ENCODE peak calls at places on chromosomes 13 and 19, in ten cellular contexts. B is dorsolateral prefrontal cortex; D is GM23338; L is GM23248; H is lower lobe of right lung; J is cardiac muscle cell; Q is CD8-positive, alpha-beta memory T cell; K is CD4-positive, alpha-beta memory T cell; S is Peyer's patch; I is psoas muscle. R is an unnamed sample.

GRCh38 chr13:41284512-41285288 is 21.3 kb upstream of the MTRF1 start:
- DNase-seq in B (no peak), D (no peak), L (peak; percentile 89), H (no peak), J (no peak), Q (no peak), K (no peak), S (no peak), I (no peak), R (no peak)

GRCh38 chr13:111058796-111059506 is 56.2 kb upstream of the ARHGEF7 start:
- DNase-seq in B (no peak), D (no peak), L (peak; percentile 15), H (no peak), J (no peak), Q (no peak), K (no peak), S (no peak), I (no peak), R (no peak)

GRCh38 chr13:79435549-79435948 is 29.5 kb upstream of the RBM26 start:
- DNase-seq in B (no peak), D (no peak), L (peak; percentile 83), H (no peak), J (no peak), Q (no peak), K (no peak), S (no peak), I (no peak), R (no peak)

GRCh38 chr13:24605923-24606372 is 74.3 kb upstream of the ATP12A start:
- DNase-seq in B (no peak), D (peak; percentile 56), L (peak; percentile 58), H (no peak), J (no peak), Q (no peak), K (peak; percentile 32), S (no peak), I (no peak), R (no peak)

GRCh38 chr13:109309625-109310363 is 476.6 kb downstream of the IRS2 start:
- DNase-seq in B (no peak), D (no peak), L (no peak), H (no peak), J (no peak), Q (no peak), K (no peak), S (no peak), I (no peak), R (no peak)

GRCh38 chr19:29680447-29680846 is 15.2 kb downstream of the PLEKHF1 start:
- DNase-seq in B (no peak), D (no peak), L (no peak), H (peak; percentile 70), J (no peak), Q (peak; percentile 86), K (peak; percentile 88), S (peak; percentile 91), I (peak; percentile 85), R (no peak)

GRCh38 chr19:3867971-3868769 is 668 bp downstream of the ZFR2 start:
- DNase-seq in B (no peak), D (peak; percentile 55), L (no peak), H (no peak), J (no peak), Q (no peak), K (no peak), S (no peak), I (no peak), R (no peak)

GRCh38 chr13:33612641-33613638 is 205.0 kb upstream of the RFC3 start:
- DNase-seq in B (no peak), D (no peak), L (no peak), H (no peak), J (no peak), Q (no peak), K (no peak), S (no peak), I (no peak), R (no peak)

GRCh38 chr13:20776751-20777150 is 3.0 kb upstream of the EEF1AKMT1 start:
- DNase-seq in B (no peak), D (peak; percentile 66), L (no peak), H (no peak), J (no peak), Q (no peak), K (no peak), S (no peak), I (no peak), R (no peak)

GRCh38 chr13:30319703-30320102 is 12.4 kb upstream of the KATNAL1 start:
- DNase-seq in B (no peak), D (no peak), L (peak; percentile 50), H (no peak), J (no peak), Q (no peak), K (no peak), S (no peak), I (no peak), R (no peak)

GRCh38 chr13:30325668-30326067 is 18.3 kb upstream of the KATNAL1 start:
- DNase-seq in B (no peak), D (no peak), L (no peak), H (no peak), J (no peak), Q (no peak), K (no peak), S (no peak), I (no peak), R (no peak)

GRCh38 chr13:30319130-30319529 is 11.8 kb upstream of the KATNAL1 start:
- DNase-seq in B (no peak), D (no peak), L (no peak), H (no peak), J (no peak), Q (no peak), K (no peak), S (no peak), I (no peak), R (no peak)

GRCh38 chr13:30323524-30323923 is 16.2 kb upstream of the KATNAL1 start:
- DNase-seq in B (no peak), D (no peak), L (peak; percentile 22), H (no peak), J (no peak), Q (no peak), K (no peak), S (no peak), I (no peak), R (no peak)

GRCh38 chr13:30322428-30322827 is 15.1 kb upstream of the KATNAL1 start:
- DNase-seq in B (no peak), D (no peak), L (no peak), H (no peak), J (no peak), Q (no peak), K (no peak), S (no peak), I (no peak), R (no peak)
- H3K27ac ChIP-seq in B (no peak overlapping the region), D (no peak overlapping the region), L (no peak overlapping the region), H (no peak overlapping the region), J (no peak overlapping the region), Q (no peak overlapping the region), K (no peak overlapping the region), S (no peak overlapping the region), I (no peak overlapping the region), R (no peak overlapping the region)

GRCh38 chr19:41937976-41938375 is 9.7 kb upstream of the ERFL start:
- DNase-seq in B (no peak), D (peak; percentile 49), L (no peak), H (no peak), J (no peak), Q (no peak), K (no peak), S (no peak), I (no peak), R (no peak)

GRCh38 chr19:41940443-41941409 is 12.5 kb upstream of the ERFL start:
- DNase-seq in B (no peak), D (peak; percentile 17), L (peak; percentile 52), H (no peak), J (no peak), Q (no peak), K (no peak), S (no peak), I (no peak), R (no peak)

GRCh38 chr19:41941410-41942202 is 13.4 kb upstream of the ERFL start:
- DNase-seq in B (no peak), D (no peak), L (no peak), H (no peak), J (no peak), Q (no peak), K (no peak), S (no peak), I (no peak), R (no peak)

GRCh38 chr19:41937525-41937924 is 9.3 kb upstream of the ERFL start:
- DNase-seq in B (no peak), D (peak; percentile 16), L (no peak), H (no peak), J (no peak), Q (no peak), K (no peak), S (no peak), I (no peak), R (no peak)

GRCh38 chr19:41939861-41940442 is 11.7 kb upstream of the ERFL start:
- DNase-seq in B (no peak), D (peak; percentile 77), L (peak; percentile 48), H (peak; percentile 62), J (peak; percentile 14), Q (peak; percentile 23), K (peak; percentile 28), S (peak; percentile 66), I (no peak), R (no peak)
- H3K27ac ChIP-seq in B (no peak overlapping the region), D (no peak overlapping the region), L (no peak overlapping the region), H (no peak overlapping the region), J (no peak overlapping the region), Q (no peak overlapping the region), K (no peak overlapping the region), S (peak overlapping the region; percentile 18), I (no peak overlapping the region), R (no peak overlapping the region)

GRCh38 chr19:13033819-13034611 is 38.7 kb downstream of the NFIX start:
- DNase-seq in B (peak; percentile 72), D (peak; percentile 87), L (peak; percentile 82), H (peak; percentile 79), J (peak; percentile 41), Q (peak; percentile 23), K (no peak), S (peak; percentile 46), I (peak; percentile 94), R (peak; percentile 85)
- H3K27ac ChIP-seq in B (peak overlapping the region; percentile 99), D (no peak overlapping the region), L (peak overlapping the region; percentile 94), H (peak overlapping the region; percentile 44), J (no peak overlapping the region), Q (no peak overlapping the region), K (no peak overlapping the region), S (peak overlapping the region; percentile 75), I (peak overlapping the region; percentile 99), R (no peak overlapping the region)

GRCh38 chr19:48749571-48750198 is 2.8 kb downstream of the FUT1 start:
- DNase-seq in B (no peak), D (no peak), L (no peak), H (no peak), J (no peak), Q (no peak), K (no peak), S (no peak), I (no peak), R (no peak)

GRCh38 chr19:48745208-48745995 is 1.3 kb downstream of the IZUMO1 start:
- DNase-seq in B (peak; percentile 75), D (peak; percentile 94), L (peak; percentile 90), H (no peak), J (peak; percentile 68), Q (peak; percentile 35), K (peak; percentile 62), S (peak; percentile 48), I (peak; percentile 75), R (peak; percentile 67)

GRCh38 chr19:48746120-48746519 is 589 bp downstream of the IZUMO1 start:
- DNase-seq in B (no peak), D (no peak), L (no peak), H (no peak), J (no peak), Q (no peak), K (no peak), S (no peak), I (no peak), R (no peak)

GRCh38 chr19:48750351-48750750 is 2.1 kb downstream of the FUT1 start:
- DNase-seq in B (no peak), D (no peak), L (no peak), H (no peak), J (no peak), Q (no peak), K (no peak), S (no peak), I (no peak), R (no peak)

GRCh38 chr19:48746738-48747575 is at the start of gene IZUMO1:
- DNase-seq in B (peak; percentile 87), D (peak; percentile 97), L (peak; percentile 90), H (peak; percentile 82), J (peak; percentile 82), Q (no peak), K (peak; percentile 64), S (peak; percentile 32), I (peak; percentile 87), R (peak; percentile 90)
- H3K27ac ChIP-seq in B (no peak within 1 kb of the TSS), D (peak within 1 kb of the TSS; percentile 81), L (no peak within 1 kb of the TSS), H (peak within 1 kb of the TSS; percentile 67), J (no peak within 1 kb of the TSS), Q (peak within 1 kb of the TSS; percentile 61), K (no peak within 1 kb of the TSS), S (peak within 1 kb of the TSS; percentile 61), I (peak within 1 kb of the TSS; percentile 71), R (no peak within 1 kb of the TSS)

R was measured in adrenal gland.